ENCODE peak calls at places on chromosomes 4 and X, in ten cellular contexts. A is AML-193; R is hypothalamus; P is activated T-helper 9 cell treated with anti-CD3 and anti-CD28 coated beads, Interleukin-2, amount 50 U/mL, for 16 hours; T is GM23248; G is tibial nerve; F is aorta; B is activated naive CD4-positive, alpha-beta T cell treated with anti-CD3 and anti-CD28 coated beads for 36 hours; Q is AG04450; O is naive thymus-derived CD8-positive, alpha-beta T cell. D is an unnamed sample.

GRCh38 chr4:57044996-57045395 is 65.2 kb downstream of the IGFBP7 start:
- DNase-seq in A (no peak), R (no peak), P (no peak), T (peak), G (no peak), F (no peak), B (no peak), Q (no peak), O (no peak), D (no peak)

GRCh38 chr4:159540501-159540900 is 437.6 kb downstream of the RAPGEF2 start:
- DNase-seq in A (no peak), R (no peak), P (no peak), T (no peak), G (no peak), F (no peak), B (no peak), Q (no peak), O (no peak), D (no peak)

GRCh38 chr4:80036949-80037348 is 36.1 kb downstream of the ANTXR2 start:
- DNase-seq in A (no peak), R (no peak), P (no peak), T (peak), G (no peak), F (no peak), B (no peak), Q (peak), O (no peak), D (no peak)

GRCh38 chr4:187175197-187175596 is 451.5 kb upstream of the FAT1 start:
- DNase-seq in A (no peak), R (no peak), P (no peak), T (peak), G (no peak), F (no peak), B (no peak), Q (no peak), O (no peak), D (no peak)

GRCh38 chr4:139710073-139710472 is 44.5 kb downstream of the MGST2 start:
- DNase-seq in A (no peak), R (no peak), P (no peak), T (peak), G (no peak), F (no peak), B (no peak), Q (no peak), O (no peak), D (no peak)

GRCh38 chrX:25968920-25969319 is 169.2 kb upstream of the MAGEB18 start:
- DNase-seq in A (no peak), R (no peak), P (no peak), T (no peak), G (no peak), F (no peak), B (peak), Q (peak), O (no peak), D (no peak)

GRCh38 chr4:164307262-164307661 is 446.7 kb upstream of the SMIM31 start:
- DNase-seq in A (no peak), R (no peak), P (no peak), T (no peak), G (no peak), F (no peak), B (no peak), Q (no peak), O (no peak), D (no peak)

GRCh38 chrX:12824944-12825343 is 33.7 kb downstream of the PRPS2 start:
- DNase-seq in A (no peak), R (no peak), P (no peak), T (no peak), G (no peak), F (no peak), B (no peak), Q (no peak), O (no peak), D (peak)

GRCh38 chrX:43446752-43447151 is 209.3 kb upstream of the MAOA start:
- DNase-seq in A (no peak), R (no peak), P (no peak), T (no peak), G (no peak), F (no peak), B (no peak), Q (no peak), O (no peak), D (no peak)

GRCh38 chr4:116020141-116020722 is 906.8 kb upstream of the NDST4 start:
- DNase-seq in A (peak), R (no peak), P (no peak), T (no peak), G (no peak), F (no peak), B (no peak), Q (no peak), O (no peak), D (no peak)

GRCh38 chrX:133185938-133186337 is 32.2 kb downstream of the TFDP3 start:
- DNase-seq in A (no peak), R (no peak), P (no peak), T (no peak), G (no peak), F (no peak), B (no peak), Q (no peak), O (no peak), D (no peak)

GRCh38 chr4:144646523-144647094 is 653 bp downstream of the HHIP start:
- DNase-seq in A (no peak), R (no peak), P (no peak), T (peak), G (no peak), F (no peak), B (peak), Q (no peak), O (no peak), D (no peak)

GRCh38 chr4:146371812-146372211 is 149.9 kb downstream of the SLC10A7 start:
- DNase-seq in A (no peak), R (no peak), P (no peak), T (no peak), G (no peak), F (no peak), B (no peak), Q (no peak), O (no peak), D (no peak)

GRCh38 chrX:64204252-64204651 is 1.3 kb downstream of the AMER1 start:
- DNase-seq in A (no peak), R (peak), P (no peak), T (peak), G (no peak), F (peak), B (no peak), Q (no peak), O (no peak), D (no peak)

GRCh38 chr4:2076908-2077534 is 17.9 kb downstream of the NAT8L start:
- DNase-seq in A (no peak), R (no peak), P (no peak), T (no peak), G (no peak), F (no peak), B (no peak), Q (no peak), O (no peak), D (no peak)

GRCh38 chrX:134484039-134484438 is 24.1 kb downstream of the HPRT1 start:
- DNase-seq in A (peak), R (no peak), P (no peak), T (peak), G (no peak), F (no peak), B (no peak), Q (no peak), O (no peak), D (peak)

GRCh38 chrX:71367396-71367795 is 1.2 kb downstream of the TAF1 start:
- DNase-seq in A (no peak), R (no peak), P (no peak), T (peak), G (no peak), F (no peak), B (peak), Q (no peak), O (no peak), D (no peak)

GRCh38 chrX:36007207-36007606 is 87.7 kb downstream of the CFAP47 start:
- DNase-seq in A (no peak), R (no peak), P (no peak), T (no peak), G (no peak), F (no peak), B (no peak), Q (no peak), O (no peak), D (no peak)

GRCh38 chr4:153337686-153338085 is 6.8 kb upstream of the MND1 start:
- DNase-seq in A (no peak), R (no peak), P (no peak), T (no peak), G (no peak), F (no peak), B (no peak), Q (no peak), O (no peak), D (no peak)